ENCODE peak calls at places on chromosomes 4 and X, in six cellular contexts. B, I, C, S, Q and K are unnamed samples.

GRCh38 chr4:61405307-61405706 is 205.2 kb downstream of the ADGRL3 start:
- DNase-seq in C (no peak), Q (no peak), I (no peak), S (no peak), B (no peak), K (no peak)

GRCh38 chr4:122577808-122578781 is 42.8 kb downstream of the IL21 start:
- DNase-seq in B (no peak), C (peak), Q (peak), I (no peak), S (peak), K (no peak)

GRCh38 chr4:104099141-104099540 is 379.4 kb upstream of the TACR3 start:
- DNase-seq in Q (no peak), B (no peak), I (no peak), S (no peak), C (no peak), K (no peak)

GRCh38 chrX:128781506-128781905 is 729.3 kb upstream of the ACTRT1 start:
- DNase-seq in Q (no peak), B (no peak), S (peak), C (peak), I (no peak), K (no peak)

GRCh38 chrX:46382595-46382994 is 162.6 kb downstream of the ZNF674 start:
- DNase-seq in I (no peak), C (no peak), S (no peak), Q (no peak), B (no peak), K (no peak)

GRCh38 chrX:1492421-1493012 is 39.8 kb upstream of the ASMTL start:
- DNase-seq in S (no peak), C (no peak), B (no peak), Q (no peak), I (no peak), K (no peak)

GRCh38 chr4:149896428-149896827 is 80.8 kb upstream of the IQCM start:
- DNase-seq in Q (no peak), C (peak), B (no peak), S (no peak), I (no peak), K (no peak)

GRCh38 chr4:108303488-108304177 is 134.9 kb upstream of the LEF1 start:
- DNase-seq in S (no peak), Q (no peak), B (no peak), I (no peak), C (no peak), K (no peak)

GRCh38 chr4:5592272-5592671 is 116.1 kb downstream of the EVC2 start:
- DNase-seq in Q (no peak), S (no peak), C (no peak), I (no peak), B (no peak), K (no peak)

GRCh38 chr4:164977243-164978164 is at the start of gene TRIM61:
- DNase-seq in S (peak), C (no peak), Q (peak), I (peak), B (peak), K (peak)

GRCh38 chr4:116070283-116070682 is 956.9 kb upstream of the NDST4 start:
- DNase-seq in Q (no peak), S (no peak), C (no peak), I (no peak), B (no peak), K (no peak)

GRCh38 chr4:8938623-8939022 is 67.0 kb upstream of the HMX1 start:
- DNase-seq in S (no peak), C (no peak), I (no peak), Q (no peak), B (no peak), K (no peak)

GRCh38 chr4:77600521-77601451 is 4.8 kb upstream of the CXCL13 start:
- DNase-seq in I (no peak), C (peak), Q (peak), B (no peak), S (peak), K (no peak)

GRCh38 chrX:17697191-17697590 is 40.1 kb upstream of the SCML1 start:
- DNase-seq in S (no peak), Q (no peak), B (no peak), I (no peak), C (peak), K (no peak)

GRCh38 chrX:24498181-24498580 is 33.1 kb downstream of the PDK3 start:
- DNase-seq in S (no peak), I (no peak), C (peak), B (no peak), Q (no peak), K (no peak)

GRCh38 chr4:123183308-123183707 is 213.3 kb upstream of the SPRY1 start:
- DNase-seq in B (no peak), S (no peak), I (no peak), C (no peak), Q (no peak), K (no peak)

GRCh38 chr4:56874166-56874565 is 33.5 kb upstream of the REST start:
- DNase-seq in S (no peak), I (no peak), B (no peak), Q (no peak), C (no peak), K (no peak)

GRCh38 chrX:10245219-10245618 is 88.4 kb downstream of the CLCN4 start:
- DNase-seq in I (no peak), C (no peak), B (no peak), Q (no peak), S (no peak), K (no peak)

GRCh38 chrX:49912086-49912485 is 10.3 kb upstream of the CLCN5 start:
- DNase-seq in I (no peak), S (no peak), B (no peak), Q (no peak), C (no peak), K (no peak)

GRCh38 chrX:18577400-18577799 is 94.5 kb downstream of the RS1 start:
- DNase-seq in Q (no peak), S (no peak), C (no peak), B (no peak), I (no peak), K (no peak)

GRCh38 chr4:127844605-127845116 is 36.0 kb upstream of the PLK4 start:
- DNase-seq in Q (no peak), C (no peak), B (no peak), S (no peak), I (no peak), K (no peak)

GRCh38 chr4:8291036-8291682 is 21.6 kb downstream of the HTRA3 start:
- DNase-seq in Q (no peak), C (no peak), S (no peak), I (no peak), B (peak), K (peak)

GRCh38 chr4:25792200-25792791 is 70.5 kb downstream of the SEL1L3 start:
- DNase-seq in Q (no peak), I (no peak), S (peak), B (no peak), C (peak), K (no peak)

GRCh38 chrX:148836741-148837140 is 336.3 kb downstream of the AFF2 start:
- DNase-seq in S (no peak), Q (no peak), C (no peak), B (no peak), I (no peak), K (no peak)

GRCh38 chrX:155048997-155049619 is 21.8 kb downstream of the CMC4 start:
- DNase-seq in B (no peak), S (peak), Q (peak), I (no peak), C (peak), K (no peak)

GRCh38 chr4:115489284-115489683 is 375.9 kb upstream of the NDST4 start:
- DNase-seq in C (no peak), I (no peak), B (no peak), S (no peak), Q (no peak), K (no peak)

GRCh38 chr4:126790633-126791032 is 842.1 kb upstream of the INTU start:
- DNase-seq in S (no peak), I (no peak), C (no peak), Q (no peak), B (no peak), K (no peak)